ENCODE peak calls at places on chromosomes 7 and 10, in seven cellular contexts. One of them, this sample, is unnamed. For H3K4me1, the result is how much of the 10 kb centered on the place peaks cover.

GRCh38 chr10:125023269-125023668 is 81.3 kb downstream of the ZRANB1 start:
- DNase-seq in heart right ventricle: peak
- DNase-seq in right cardiac atrium: peak
- DNase-seq in tibial artery: no peak
- DNase-seq in uterus: no peak
- DNase-seq in Caco-2: no peak
- DNase-seq in mucosa of descending colon: no peak
- DNase-seq in this sample: no peak

GRCh38 chr7:127807340-127807739 is 155.3 kb downstream of the SND1 start:
- DNase-seq in heart right ventricle: no peak
- DNase-seq in right cardiac atrium: no peak
- DNase-seq in tibial artery: no peak
- DNase-seq in uterus: no peak
- DNase-seq in Caco-2: no peak
- DNase-seq in mucosa of descending colon: no peak
- DNase-seq in this sample: no peak

GRCh38 chr10:29357962-29358635 is 69.2 kb downstream of the LYZL1 start:
- DNase-seq in heart right ventricle: no peak
- DNase-seq in right cardiac atrium: no peak
- DNase-seq in tibial artery: no peak
- DNase-seq in uterus: no peak
- DNase-seq in Caco-2: peak
- DNase-seq in mucosa of descending colon: no peak
- DNase-seq in this sample: no peak

GRCh38 chr10:35306852-35307251 is 29.5 kb upstream of the CCNY start:
- DNase-seq in heart right ventricle: no peak
- DNase-seq in right cardiac atrium: no peak
- DNase-seq in tibial artery: no peak
- DNase-seq in uterus: no peak
- DNase-seq in Caco-2: peak
- DNase-seq in mucosa of descending colon: peak
- DNase-seq in this sample: no peak

GRCh38 chr7:125099519-125099918 is 169.9 kb upstream of the POT1 start:
- DNase-seq in heart right ventricle: no peak
- DNase-seq in right cardiac atrium: no peak
- DNase-seq in tibial artery: no peak
- DNase-seq in uterus: no peak
- DNase-seq in Caco-2: no peak
- DNase-seq in mucosa of descending colon: no peak
- DNase-seq in this sample: no peak

GRCh38 chr10:11707936-11708335 is 34.2 kb upstream of the ECHDC3 start:
- DNase-seq in heart right ventricle: no peak
- DNase-seq in right cardiac atrium: no peak
- DNase-seq in tibial artery: no peak
- DNase-seq in uterus: no peak
- DNase-seq in Caco-2: no peak
- DNase-seq in mucosa of descending colon: peak
- DNase-seq in this sample: no peak

GRCh38 chr10:51103818-51104217 is 29.5 kb downstream of the PRKG1 start:
- DNase-seq in heart right ventricle: no peak
- DNase-seq in right cardiac atrium: no peak
- DNase-seq in tibial artery: no peak
- DNase-seq in uterus: no peak
- DNase-seq in Caco-2: no peak
- DNase-seq in mucosa of descending colon: no peak
- DNase-seq in this sample: no peak

GRCh38 chr7:141698247-141699015 is 3.5 kb downstream of the DENND11 start:
- DNase-seq in heart right ventricle: no peak
- DNase-seq in right cardiac atrium: no peak
- DNase-seq in tibial artery: no peak
- DNase-seq in uterus: no peak
- DNase-seq in Caco-2: no peak
- DNase-seq in mucosa of descending colon: no peak
- DNase-seq in this sample: no peak

GRCh38 chr7:26868841-26869505 is 4.6 kb upstream of the SKAP2 start:
- DNase-seq in heart right ventricle: no peak
- DNase-seq in right cardiac atrium: no peak
- DNase-seq in tibial artery: no peak
- DNase-seq in uterus: no peak
- DNase-seq in Caco-2: no peak
- DNase-seq in mucosa of descending colon: no peak
- DNase-seq in this sample: no peak

GRCh38 chr10:70404906-70405824 is 1.2 kb downstream of the EIF4EBP2 start:
- DNase-seq in heart right ventricle: peak
- DNase-seq in right cardiac atrium: peak
- DNase-seq in tibial artery: peak
- DNase-seq in uterus: peak
- DNase-seq in Caco-2: peak
- DNase-seq in mucosa of descending colon: peak
- DNase-seq in this sample: peak

GRCh38 chr10:123295644-123296043 is 141.4 kb downstream of the BUB3 start:
- DNase-seq in heart right ventricle: no peak
- DNase-seq in right cardiac atrium: no peak
- DNase-seq in tibial artery: no peak
- DNase-seq in uterus: no peak
- DNase-seq in Caco-2: no peak
- DNase-seq in mucosa of descending colon: no peak
- DNase-seq in this sample: no peak

GRCh38 chr10:89540550-89540949 is 5.2 kb upstream of the SLC16A12 start:
- DNase-seq in heart right ventricle: no peak
- DNase-seq in right cardiac atrium: no peak
- DNase-seq in tibial artery: no peak
- DNase-seq in uterus: no peak
- DNase-seq in Caco-2: no peak
- DNase-seq in mucosa of descending colon: no peak
- DNase-seq in this sample: no peak

GRCh38 chr10:111595173-111595572 is 518.3 kb downstream of the ADRA2A start:
- DNase-seq in heart right ventricle: no peak
- DNase-seq in right cardiac atrium: no peak
- DNase-seq in tibial artery: no peak
- DNase-seq in uterus: no peak
- DNase-seq in Caco-2: no peak
- DNase-seq in mucosa of descending colon: no peak
- DNase-seq in this sample: no peak

GRCh38 chr7:519429-519973 is at the start of gene PDGFA:
- DNase-seq in heart right ventricle: peak
- DNase-seq in right cardiac atrium: peak
- DNase-seq in tibial artery: no peak
- DNase-seq in uterus: no peak
- DNase-seq in Caco-2: peak
- DNase-seq in mucosa of descending colon: peak
- DNase-seq in this sample: peak

GRCh38 chr7:76262683-76263402 is 39.6 kb upstream of the HSPB1 start:
- DNase-seq in heart right ventricle: no peak
- DNase-seq in right cardiac atrium: peak
- DNase-seq in tibial artery: no peak
- DNase-seq in uterus: peak
- DNase-seq in Caco-2: peak
- DNase-seq in mucosa of descending colon: peak
- DNase-seq in this sample: peak

GRCh38 chr7:64559206-64559605 is 3.7 kb downstream of the ZNF680 start:
- DNase-seq in heart right ventricle: no peak
- DNase-seq in right cardiac atrium: peak
- DNase-seq in tibial artery: no peak
- DNase-seq in uterus: no peak
- DNase-seq in Caco-2: no peak
- DNase-seq in mucosa of descending colon: no peak
- DNase-seq in this sample: peak

GRCh38 chr10:36538945-36539586 is 586.3 kb upstream of the ANKRD30A start:
- DNase-seq in heart right ventricle: no peak
- DNase-seq in right cardiac atrium: no peak
- DNase-seq in tibial artery: no peak
- DNase-seq in uterus: peak
- DNase-seq in Caco-2: peak
- DNase-seq in mucosa of descending colon: no peak
- DNase-seq in this sample: no peak

GRCh38 chr10:101512741-101513140 is 75.3 kb downstream of the POLL start:
- DNase-seq in heart right ventricle: no peak
- DNase-seq in right cardiac atrium: no peak
- DNase-seq in tibial artery: no peak
- DNase-seq in uterus: no peak
- DNase-seq in Caco-2: no peak
- DNase-seq in mucosa of descending colon: no peak
- DNase-seq in this sample: no peak

GRCh38 chr10:99276848-99277486 is 41.3 kb upstream of the HPSE2 start:
- DNase-seq in heart right ventricle: no peak
- DNase-seq in right cardiac atrium: no peak
- DNase-seq in tibial artery: no peak
- DNase-seq in uterus: no peak
- DNase-seq in Caco-2: peak
- DNase-seq in mucosa of descending colon: no peak
- DNase-seq in this sample: peak

GRCh38 chr10:69901022-69901421 is 99.3 kb downstream of the COL13A1 start:
- DNase-seq in heart right ventricle: no peak
- DNase-seq in right cardiac atrium: peak
- DNase-seq in tibial artery: no peak
- DNase-seq in uterus: no peak
- DNase-seq in Caco-2: no peak
- DNase-seq in mucosa of descending colon: no peak
- DNase-seq in this sample: no peak

DNA sequence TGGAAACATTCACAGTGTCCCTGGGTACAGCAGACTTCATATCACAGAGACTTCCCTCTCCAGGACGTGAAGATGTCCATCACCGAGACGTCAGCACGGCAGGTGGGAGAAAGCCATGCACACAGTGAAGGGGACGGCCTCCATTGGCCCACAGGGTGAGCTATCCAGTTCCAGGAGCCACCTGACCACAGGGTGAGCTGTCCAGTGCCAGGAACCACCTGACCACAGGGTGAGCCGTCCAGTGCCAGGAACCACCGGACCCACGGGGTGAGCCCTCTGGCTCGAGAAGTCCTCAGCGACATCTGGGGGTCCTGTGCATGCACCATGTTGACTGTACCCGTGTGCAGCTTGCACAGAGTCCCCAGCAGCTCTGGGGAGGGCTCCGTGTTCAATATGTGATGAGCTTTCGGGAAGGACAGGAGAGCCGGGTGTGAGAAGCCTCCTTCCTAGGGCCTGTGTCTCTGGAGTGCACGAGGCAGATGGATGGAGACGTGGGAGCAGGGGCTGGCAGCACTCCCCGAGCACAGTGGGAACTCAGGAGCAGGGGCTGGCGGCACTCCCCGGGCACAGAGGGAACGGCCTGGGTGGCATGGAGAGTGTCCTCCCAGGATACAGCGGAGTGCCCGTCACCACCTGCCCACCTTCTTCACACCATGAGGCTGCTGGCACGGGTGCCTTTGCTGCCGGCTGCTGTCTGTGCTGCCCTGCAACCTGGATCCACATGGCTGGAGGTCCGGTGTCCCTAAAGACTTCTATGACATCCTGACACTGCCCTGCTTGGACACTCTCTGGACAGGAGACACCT is 616.2 kb downstream of the DNAJB6 start:
- DNase-seq in heart right ventricle: no peak
- DNase-seq in right cardiac atrium: no peak
- DNase-seq in tibial artery: no peak
- DNase-seq in uterus: no peak
- DNase-seq in Caco-2: no peak
- DNase-seq in mucosa of descending colon: no peak
- DNase-seq in this sample: no peak
- H3K4me1 ChIP-seq in heart right ventricle: under half
- H3K4me1 ChIP-seq in right cardiac atrium: under half
- H3K4me1 ChIP-seq in tibial artery: under half
- H3K4me1 ChIP-seq in uterus: under half
- H3K4me1 ChIP-seq in Caco-2: under half
- H3K4me1 ChIP-seq in mucosa of descending colon: under half
- H3K4me1 ChIP-seq in this sample: under half

GRCh38 chr7:8638076-8638475 is 204.7 kb downstream of the NXPH1 start:
- DNase-seq in heart right ventricle: no peak
- DNase-seq in right cardiac atrium: no peak
- DNase-seq in tibial artery: no peak
- DNase-seq in uterus: no peak
- DNase-seq in Caco-2: no peak
- DNase-seq in mucosa of descending colon: peak
- DNase-seq in this sample: no peak

GRCh38 chr7:8640671-8641070 is 207.3 kb downstream of the NXPH1 start:
- DNase-seq in heart right ventricle: no peak
- DNase-seq in right cardiac atrium: no peak
- DNase-seq in tibial artery: no peak
- DNase-seq in uterus: no peak
- DNase-seq in Caco-2: no peak
- DNase-seq in mucosa of descending colon: no peak
- DNase-seq in this sample: no peak

GRCh38 chr7:8637322-8637721 is 203.9 kb downstream of the NXPH1 start:
- DNase-seq in heart right ventricle: no peak
- DNase-seq in right cardiac atrium: no peak
- DNase-seq in tibial artery: no peak
- DNase-seq in uterus: no peak
- DNase-seq in Caco-2: no peak
- DNase-seq in mucosa of descending colon: peak
- DNase-seq in this sample: no peak

DNA sequence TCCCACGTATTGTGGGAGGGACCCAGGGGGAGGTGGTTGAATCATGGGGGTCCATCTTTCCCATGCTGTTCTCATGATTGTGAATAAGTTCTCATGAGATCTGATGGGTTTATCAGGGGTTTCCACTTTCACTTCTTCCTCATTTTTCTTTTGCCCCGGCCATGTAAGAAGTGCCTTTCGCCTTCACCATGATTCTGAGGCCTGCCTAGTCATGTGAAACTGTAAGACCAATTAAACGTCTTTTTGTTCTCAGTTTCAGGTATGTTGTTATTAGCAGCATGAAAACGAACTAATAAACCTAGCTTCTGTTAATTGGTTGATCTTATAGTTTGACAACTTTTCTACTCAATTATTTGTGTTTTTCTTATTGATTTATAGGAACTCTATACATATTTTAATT is 206.3 kb downstream of the NXPH1 start:
- DNase-seq in heart right ventricle: no peak
- DNase-seq in right cardiac atrium: no peak
- DNase-seq in tibial artery: no peak
- DNase-seq in uterus: no peak
- DNase-seq in Caco-2: no peak
- DNase-seq in mucosa of descending colon: no peak
- DNase-seq in this sample: no peak
- H3K4me1 ChIP-seq in heart right ventricle: under half
- H3K4me1 ChIP-seq in right cardiac atrium: under half
- H3K4me1 ChIP-seq in tibial artery: under half
- H3K4me1 ChIP-seq in uterus: under half
- H3K4me1 ChIP-seq in Caco-2: under half
- H3K4me1 ChIP-seq in mucosa of descending colon: under half
- H3K4me1 ChIP-seq in this sample: under half

GRCh38 chr7:7959979-7960670 is 8.5 kb upstream of the GLCCI1 start:
- DNase-seq in heart right ventricle: no peak
- DNase-seq in right cardiac atrium: no peak
- DNase-seq in tibial artery: no peak
- DNase-seq in uterus: no peak
- DNase-seq in Caco-2: no peak
- DNase-seq in mucosa of descending colon: no peak
- DNase-seq in this sample: no peak
- H3K4me1 ChIP-seq in heart right ventricle: under half
- H3K4me1 ChIP-seq in right cardiac atrium: under half
- H3K4me1 ChIP-seq in tibial artery: under half
- H3K4me1 ChIP-seq in uterus: under half
- H3K4me1 ChIP-seq in Caco-2: under half
- H3K4me1 ChIP-seq in mucosa of descending colon: under half
- H3K4me1 ChIP-seq in this sample: under half

DNA sequence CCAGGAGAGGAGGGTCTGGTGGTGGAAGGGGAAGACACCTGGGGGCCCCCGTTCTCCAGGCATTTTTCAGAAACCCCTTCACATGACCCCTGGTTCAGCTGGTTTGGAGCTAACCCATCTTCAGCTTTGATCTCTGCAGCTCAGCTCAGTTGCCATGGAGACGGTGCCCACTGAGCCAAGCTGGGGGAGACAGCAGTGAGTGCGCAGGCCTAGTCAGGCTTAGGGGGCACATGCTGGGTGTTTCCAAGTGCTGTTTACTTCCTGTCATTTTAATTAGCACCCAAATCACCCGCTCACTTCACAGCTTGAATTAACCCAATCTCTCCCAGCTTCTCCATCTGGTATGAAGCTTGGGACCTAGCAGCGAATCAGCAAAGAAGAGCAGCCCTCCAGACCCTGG is 9.0 kb downstream of the SPOCK2 start:
- DNase-seq in heart right ventricle: no peak
- DNase-seq in right cardiac atrium: peak
- DNase-seq in tibial artery: no peak
- DNase-seq in uterus: no peak
- DNase-seq in Caco-2: no peak
- DNase-seq in mucosa of descending colon: no peak
- DNase-seq in this sample: no peak
- H3K4me1 ChIP-seq in heart right ventricle: under half
- H3K4me1 ChIP-seq in right cardiac atrium: under half
- H3K4me1 ChIP-seq in tibial artery: under half
- H3K4me1 ChIP-seq in uterus: under half
- H3K4me1 ChIP-seq in Caco-2: under half
- H3K4me1 ChIP-seq in mucosa of descending colon: under half
- H3K4me1 ChIP-seq in this sample: under half

This sample was measured in A549.